ENCODE peak calls at places on chromosome 10, in nine cellular contexts. One of them, this sample, is unnamed.
A peak's percentile ranks its signal among the peaks of the same experiment; 100 is the strongest.

GRCh38 chr10:93746844-93747284 is 10.9 kb upstream of the LGI1 start:
- DNase-seq in uterus: no peak
- DNase-seq in lung: no peak
- DNase-seq in NB4: peak; percentile 8
- DNase-seq in SJSA1: peak; percentile 95
- DNase-seq in CD4-positive, CD25-positive, alpha-beta regulatory T cell: no peak
- DNase-seq in aorta: no peak
- DNase-seq in WERI-Rb-1: peak; percentile 75
- DNase-seq in foreskin fibroblast: peak; percentile 97
- DNase-seq in this sample: no peak

GRCh38 chr10:15453921-15454320 is 82.8 kb upstream of the FAM171A1 start:
- DNase-seq in uterus: no peak
- DNase-seq in foreskin fibroblast: no peak
- DNase-seq in NB4: no peak
- DNase-seq in WERI-Rb-1: peak; percentile 82
- DNase-seq in lung: no peak
- DNase-seq in aorta: no peak
- DNase-seq in SJSA1: no peak
- DNase-seq in CD4-positive, CD25-positive, alpha-beta regulatory T cell: no peak
- DNase-seq in this sample: no peak

GRCh38 chr10:104307576-104308438 is 30.5 kb downstream of the ITPRIP start:
- DNase-seq in foreskin fibroblast: no peak
- DNase-seq in NB4: no peak
- DNase-seq in aorta: no peak
- DNase-seq in CD4-positive, CD25-positive, alpha-beta regulatory T cell: no peak
- DNase-seq in SJSA1: no peak
- DNase-seq in WERI-Rb-1: no peak
- DNase-seq in uterus: no peak
- DNase-seq in lung: no peak
- DNase-seq in this sample: no peak

GRCh38 chr10:75825220-75825619 is 393.8 kb downstream of the LRMDA start:
- DNase-seq in NB4: no peak
- DNase-seq in uterus: no peak
- DNase-seq in foreskin fibroblast: no peak
- DNase-seq in CD4-positive, CD25-positive, alpha-beta regulatory T cell: no peak
- DNase-seq in WERI-Rb-1: no peak
- DNase-seq in aorta: no peak
- DNase-seq in lung: no peak
- DNase-seq in SJSA1: no peak
- DNase-seq in this sample: no peak

GRCh38 chr10:43890124-43890523 is 241.4 kb upstream of the ZNF32 start:
- DNase-seq in SJSA1: peak; percentile 49
- DNase-seq in aorta: no peak
- DNase-seq in WERI-Rb-1: no peak
- DNase-seq in NB4: no peak
- DNase-seq in CD4-positive, CD25-positive, alpha-beta regulatory T cell: no peak
- DNase-seq in uterus: no peak
- DNase-seq in lung: no peak
- DNase-seq in foreskin fibroblast: peak; percentile 77
- DNase-seq in this sample: no peak

GRCh38 chr10:46216836-46217748 is 69.7 kb upstream of the ANTXRL start:
- DNase-seq in uterus: no peak
- DNase-seq in aorta: no peak
- DNase-seq in WERI-Rb-1: no peak
- DNase-seq in CD4-positive, CD25-positive, alpha-beta regulatory T cell: no peak
- DNase-seq in lung: no peak
- DNase-seq in NB4: peak; percentile 83
- DNase-seq in SJSA1: no peak
- DNase-seq in foreskin fibroblast: no peak
- DNase-seq in this sample: no peak

GRCh38 chr10:48945441-48946143 is 6.0 kb upstream of the LRRC18 start:
- DNase-seq in CD4-positive, CD25-positive, alpha-beta regulatory T cell: no peak
- DNase-seq in uterus: no peak
- DNase-seq in aorta: no peak
- DNase-seq in foreskin fibroblast: no peak
- DNase-seq in WERI-Rb-1: no peak
- DNase-seq in lung: no peak
- DNase-seq in SJSA1: no peak
- DNase-seq in NB4: no peak
- DNase-seq in this sample: no peak

GRCh38 chr10:2051108-2051507 is 313.8 kb upstream of the ADARB2 start:
- DNase-seq in uterus: no peak
- DNase-seq in lung: no peak
- DNase-seq in SJSA1: no peak
- DNase-seq in aorta: no peak
- DNase-seq in CD4-positive, CD25-positive, alpha-beta regulatory T cell: no peak
- DNase-seq in NB4: no peak
- DNase-seq in WERI-Rb-1: no peak
- DNase-seq in foreskin fibroblast: no peak
- DNase-seq in this sample: no peak

GRCh38 chr10:114544045-114544659 is 113.9 kb downstream of the ABLIM1 start:
- DNase-seq in CD4-positive, CD25-positive, alpha-beta regulatory T cell: peak; percentile 78
- DNase-seq in SJSA1: no peak
- DNase-seq in NB4: peak; percentile 88
- DNase-seq in WERI-Rb-1: no peak
- DNase-seq in aorta: no peak
- DNase-seq in foreskin fibroblast: no peak
- DNase-seq in lung: no peak
- DNase-seq in uterus: no peak
- DNase-seq in this sample: peak; percentile 81

GRCh38 chr10:91883549-91884542 is 25.4 kb downstream of the FGFBP3 start:
- DNase-seq in lung: no peak
- DNase-seq in SJSA1: no peak
- DNase-seq in CD4-positive, CD25-positive, alpha-beta regulatory T cell: no peak
- DNase-seq in foreskin fibroblast: peak; percentile 69
- DNase-seq in uterus: peak; percentile 43
- DNase-seq in NB4: no peak
- DNase-seq in WERI-Rb-1: peak; percentile 92
- DNase-seq in aorta: no peak
- DNase-seq in this sample: no peak

GRCh38 chr10:128237710-128238109 is 111.5 kb upstream of the MKI67 start:
- DNase-seq in CD4-positive, CD25-positive, alpha-beta regulatory T cell: no peak
- DNase-seq in uterus: no peak
- DNase-seq in lung: no peak
- DNase-seq in SJSA1: no peak
- DNase-seq in foreskin fibroblast: no peak
- DNase-seq in WERI-Rb-1: no peak
- DNase-seq in aorta: no peak
- DNase-seq in NB4: no peak
- DNase-seq in this sample: no peak

GRCh38 chr10:60883187-60883586 is 60.8 kb downstream of the RHOBTB1 start:
- DNase-seq in foreskin fibroblast: peak; percentile 40
- DNase-seq in lung: no peak
- DNase-seq in CD4-positive, CD25-positive, alpha-beta regulatory T cell: no peak
- DNase-seq in NB4: peak; percentile 14
- DNase-seq in aorta: no peak
- DNase-seq in WERI-Rb-1: peak; percentile 70
- DNase-seq in uterus: no peak
- DNase-seq in SJSA1: no peak
- DNase-seq in this sample: no peak

GRCh38 chr10:70190102-70190501 is 19.8 kb upstream of the SAR1A start:
- DNase-seq in WERI-Rb-1: no peak
- DNase-seq in NB4: no peak
- DNase-seq in aorta: no peak
- DNase-seq in uterus: no peak
- DNase-seq in lung: no peak
- DNase-seq in CD4-positive, CD25-positive, alpha-beta regulatory T cell: no peak
- DNase-seq in SJSA1: no peak
- DNase-seq in foreskin fibroblast: no peak
- DNase-seq in this sample: no peak

GRCh38 chr10:43257210-43258031 is 9.4 kb downstream of the RASGEF1A start:
- DNase-seq in SJSA1: no peak
- DNase-seq in NB4: no peak
- DNase-seq in CD4-positive, CD25-positive, alpha-beta regulatory T cell: no peak
- DNase-seq in uterus: no peak
- DNase-seq in aorta: no peak
- DNase-seq in lung: no peak
- DNase-seq in WERI-Rb-1: no peak
- DNase-seq in foreskin fibroblast: no peak
- DNase-seq in this sample: no peak

GRCh38 chr10:34739915-34740314 is 75.2 kb downstream of the PARD3 start:
- DNase-seq in NB4: peak; percentile 17
- DNase-seq in lung: peak; percentile 35
- DNase-seq in aorta: no peak
- DNase-seq in foreskin fibroblast: peak; percentile 90
- DNase-seq in WERI-Rb-1: peak; percentile 71
- DNase-seq in SJSA1: peak; percentile 56
- DNase-seq in CD4-positive, CD25-positive, alpha-beta regulatory T cell: no peak
- DNase-seq in uterus: peak; percentile 66
- DNase-seq in this sample: no peak
- H3K4me3 ChIP-seq in NB4: no peak overlapping the region
- H3K4me3 ChIP-seq in lung: no peak overlapping the region
- H3K4me3 ChIP-seq in aorta: no peak overlapping the region
- H3K4me3 ChIP-seq in foreskin fibroblast: peak overlapping the region; percentile 43
- H3K4me3 ChIP-seq in WERI-Rb-1: peak overlapping the region; percentile 14
- H3K4me3 ChIP-seq in SJSA1: peak overlapping the region; percentile 3
- H3K4me3 ChIP-seq in CD4-positive, CD25-positive, alpha-beta regulatory T cell: no peak overlapping the region
- H3K4me3 ChIP-seq in uterus: no peak overlapping the region
- H3K4me3 ChIP-seq in this sample: no peak overlapping the region

DNA sequence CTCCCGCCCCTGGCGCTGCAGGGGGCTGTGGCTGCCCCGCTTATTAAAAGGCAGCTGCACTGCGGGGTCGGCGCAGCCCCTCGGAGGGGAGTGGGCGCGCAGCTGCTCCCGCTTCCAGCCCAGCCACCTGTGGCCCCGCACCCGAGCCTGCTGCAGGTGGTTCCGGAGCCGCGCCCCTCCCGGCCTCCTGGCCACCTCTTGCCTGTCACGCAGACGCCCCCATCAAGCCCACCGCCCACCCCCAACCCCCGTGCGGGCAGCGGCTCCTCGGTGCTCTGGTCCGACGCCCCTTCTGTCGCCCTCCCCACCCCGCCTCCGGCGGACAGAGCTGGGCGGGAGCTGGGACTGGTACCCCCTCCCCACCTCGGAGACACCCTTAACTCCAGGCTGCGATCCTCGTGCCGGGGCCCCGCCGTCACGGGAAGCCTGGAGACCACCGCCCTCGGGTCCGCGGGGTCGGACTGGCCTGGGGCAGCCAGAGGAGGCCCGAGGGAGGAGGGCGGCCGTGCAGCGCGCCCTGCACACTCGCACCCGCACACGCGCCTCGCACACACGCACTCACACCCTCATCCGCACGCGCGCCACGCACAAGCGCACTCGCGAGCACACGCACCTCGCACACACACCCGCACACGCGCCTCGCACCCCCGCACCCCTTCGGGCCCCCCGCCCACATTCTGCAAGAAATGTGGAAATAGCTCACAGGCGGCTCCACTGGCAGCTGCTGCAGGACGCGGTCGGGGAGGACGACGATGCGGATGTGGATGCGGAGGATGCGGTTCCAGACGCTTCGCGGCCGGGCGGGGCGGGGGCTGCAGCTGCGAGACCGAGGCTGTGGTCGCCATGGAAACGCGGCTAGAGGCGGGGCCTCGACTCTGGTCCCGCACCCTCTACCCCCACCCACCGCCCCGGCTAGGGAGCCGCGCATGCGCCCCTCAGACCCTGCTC is at the start of gene CALY:
- DNase-seq in uterus: no peak
- DNase-seq in SJSA1: no peak
- DNase-seq in WERI-Rb-1: peak; percentile 65
- DNase-seq in foreskin fibroblast: no peak
- DNase-seq in aorta: no peak
- DNase-seq in CD4-positive, CD25-positive, alpha-beta regulatory T cell: peak; percentile 91
- DNase-seq in lung: no peak
- DNase-seq in NB4: no peak
- DNase-seq in this sample: peak; percentile 93
- H3K4me3 ChIP-seq in uterus: peak within 1 kb of the TSS; percentile 22
- H3K4me3 ChIP-seq in SJSA1: no peak within 1 kb of the TSS
- H3K4me3 ChIP-seq in WERI-Rb-1: peak within 1 kb of the TSS; percentile 38
- H3K4me3 ChIP-seq in foreskin fibroblast: peak within 1 kb of the TSS; percentile 44
- H3K4me3 ChIP-seq in aorta: no peak within 1 kb of the TSS
- H3K4me3 ChIP-seq in CD4-positive, CD25-positive, alpha-beta regulatory T cell: peak within 1 kb of the TSS; percentile 26
- H3K4me3 ChIP-seq in lung: no peak within 1 kb of the TSS
- H3K4me3 ChIP-seq in NB4: no peak within 1 kb of the TSS
- H3K4me3 ChIP-seq in this sample: peak within 1 kb of the TSS; percentile 57

GRCh38 chr10:97408496-97408992 is 7.4 kb upstream of the RRP12 start:
- DNase-seq in WERI-Rb-1: no peak
- DNase-seq in foreskin fibroblast: no peak
- DNase-seq in uterus: no peak
- DNase-seq in SJSA1: no peak
- DNase-seq in CD4-positive, CD25-positive, alpha-beta regulatory T cell: no peak
- DNase-seq in NB4: peak; percentile 90
- DNase-seq in aorta: no peak
- DNase-seq in lung: no peak
- DNase-seq in this sample: no peak

GRCh38 chr10:97407952-97408248 is 6.8 kb upstream of the RRP12 start:
- DNase-seq in CD4-positive, CD25-positive, alpha-beta regulatory T cell: no peak
- DNase-seq in aorta: no peak
- DNase-seq in NB4: no peak
- DNase-seq in SJSA1: no peak
- DNase-seq in lung: no peak
- DNase-seq in WERI-Rb-1: no peak
- DNase-seq in foreskin fibroblast: no peak
- DNase-seq in uterus: no peak
- DNase-seq in this sample: no peak

GRCh38 chr10:97404044-97404443 is 2.9 kb upstream of the RRP12 start:
- DNase-seq in CD4-positive, CD25-positive, alpha-beta regulatory T cell: no peak
- DNase-seq in foreskin fibroblast: no peak
- DNase-seq in aorta: no peak
- DNase-seq in lung: no peak
- DNase-seq in SJSA1: no peak
- DNase-seq in NB4: no peak
- DNase-seq in uterus: no peak
- DNase-seq in WERI-Rb-1: no peak
- DNase-seq in this sample: no peak

GRCh38 chr10:97406064-97406463 is 4.9 kb upstream of the RRP12 start:
- DNase-seq in lung: peak; percentile 47
- DNase-seq in CD4-positive, CD25-positive, alpha-beta regulatory T cell: no peak
- DNase-seq in WERI-Rb-1: no peak
- DNase-seq in foreskin fibroblast: no peak
- DNase-seq in uterus: no peak
- DNase-seq in aorta: no peak
- DNase-seq in SJSA1: no peak
- DNase-seq in NB4: peak; percentile 95
- DNase-seq in this sample: no peak

GRCh38 chr10:97407211-97407951 is 6.2 kb upstream of the RRP12 start:
- DNase-seq in aorta: no peak
- DNase-seq in foreskin fibroblast: peak; percentile 90
- DNase-seq in NB4: peak; percentile 91
- DNase-seq in uterus: peak; percentile 39
- DNase-seq in CD4-positive, CD25-positive, alpha-beta regulatory T cell: peak; percentile 78
- DNase-seq in WERI-Rb-1: peak; percentile 88
- DNase-seq in SJSA1: peak; percentile 77
- DNase-seq in lung: peak; percentile 58
- DNase-seq in this sample: peak; percentile 78
- H3K4me3 ChIP-seq in aorta: no peak overlapping the region
- H3K4me3 ChIP-seq in foreskin fibroblast: no peak overlapping the region
- H3K4me3 ChIP-seq in NB4: no peak overlapping the region
- H3K4me3 ChIP-seq in uterus: no peak overlapping the region
- H3K4me3 ChIP-seq in CD4-positive, CD25-positive, alpha-beta regulatory T cell: peak overlapping the region; percentile 72
- H3K4me3 ChIP-seq in WERI-Rb-1: peak overlapping the region; percentile 39
- H3K4me3 ChIP-seq in SJSA1: no peak overlapping the region
- H3K4me3 ChIP-seq in lung: no peak overlapping the region
- H3K4me3 ChIP-seq in this sample: peak overlapping the region; percentile 35

GRCh38 chr10:16698457-16698856 is 118.8 kb downstream of the RSU1 start:
- DNase-seq in WERI-Rb-1: no peak
- DNase-seq in lung: no peak
- DNase-seq in NB4: no peak
- DNase-seq in foreskin fibroblast: no peak
- DNase-seq in aorta: no peak
- DNase-seq in SJSA1: no peak
- DNase-seq in uterus: no peak
- DNase-seq in CD4-positive, CD25-positive, alpha-beta regulatory T cell: no peak
- DNase-seq in this sample: no peak

GRCh38 chr10:16700331-16700730 is 116.9 kb downstream of the RSU1 start:
- DNase-seq in SJSA1: no peak
- DNase-seq in CD4-positive, CD25-positive, alpha-beta regulatory T cell: no peak
- DNase-seq in NB4: no peak
- DNase-seq in uterus: no peak
- DNase-seq in lung: no peak
- DNase-seq in foreskin fibroblast: no peak
- DNase-seq in aorta: no peak
- DNase-seq in WERI-Rb-1: no peak
- DNase-seq in this sample: no peak

GRCh38 chr10:16699435-16699834 is 117.8 kb downstream of the RSU1 start:
- DNase-seq in uterus: no peak
- DNase-seq in foreskin fibroblast: no peak
- DNase-seq in lung: no peak
- DNase-seq in aorta: no peak
- DNase-seq in SJSA1: no peak
- DNase-seq in NB4: no peak
- DNase-seq in WERI-Rb-1: peak; percentile 86
- DNase-seq in CD4-positive, CD25-positive, alpha-beta regulatory T cell: no peak
- DNase-seq in this sample: no peak
- H3K4me3 ChIP-seq in uterus: no peak overlapping the region
- H3K4me3 ChIP-seq in foreskin fibroblast: no peak overlapping the region
- H3K4me3 ChIP-seq in lung: no peak overlapping the region
- H3K4me3 ChIP-seq in aorta: no peak overlapping the region
- H3K4me3 ChIP-seq in SJSA1: no peak overlapping the region
- H3K4me3 ChIP-seq in NB4: no peak overlapping the region
- H3K4me3 ChIP-seq in WERI-Rb-1: no peak overlapping the region
- H3K4me3 ChIP-seq in CD4-positive, CD25-positive, alpha-beta regulatory T cell: no peak overlapping the region
- H3K4me3 ChIP-seq in this sample: no peak overlapping the region

This sample was measured in CD4-positive, alpha-beta memory T cell.